ENCODE peak calls at places on chromosomes 1 and 21, in eight cellular contexts. N is spleen, X is vagina, P is prostate gland, L is suprapubic skin, R is K562, S is stomach, V is transverse colon. H is an unnamed sample.

GRCh38 chr1:110190282-110190929 is 19.7 kb upstream of the KCNC4 start:
- DNase-seq in R (no peak), V (no peak), N (no peak), X (no peak), P (no peak), L (no peak), S (peak; percentile 48), H (no peak)

GRCh38 chr1:183873642-183874041 is 68.7 kb downstream of the RGL1 start:
- DNase-seq in N (no peak), V (no peak), L (no peak), S (no peak), P (no peak), R (no peak), X (no peak), H (no peak)

GRCh38 chr1:17195731-17196130 is 9.2 kb upstream of the PADI1 start:
- DNase-seq in X (peak; percentile 82), R (no peak), L (peak; percentile 48), N (no peak), S (no peak), V (no peak), P (no peak), H (no peak)

GRCh38 chr21:22019766-22020165 is 1021.6 kb downstream of the NCAM2 start:
- DNase-seq in S (no peak), L (no peak), V (no peak), N (no peak), R (no peak), X (no peak), P (no peak), H (no peak)

GRCh38 chr1:89724369-89725015 is 91.6 kb downstream of the LRRC8C start:
- DNase-seq in R (peak; percentile 33), N (peak; percentile 72), X (no peak), L (no peak), S (no peak), P (no peak), V (peak; percentile 11), H (peak; percentile 25)

GRCh38 chr1:41331546-41331917 is 29.7 kb upstream of the FOXO6 start:
- DNase-seq in X (no peak), P (no peak), S (no peak), N (no peak), R (no peak), V (no peak), L (peak; percentile 53), H (no peak)

GRCh38 chr1:196933531-196934189 is 9.9 kb upstream of the CFHR2 start:
- DNase-seq in X (no peak), L (no peak), N (peak; percentile 67), S (no peak), V (no peak), P (no peak), R (peak; percentile 85), H (no peak)

GRCh38 chr1:25245809-25246599 is 1.2 kb downstream of the RSRP1 start:
- DNase-seq in R (peak; percentile 63), S (no peak), P (no peak), L (no peak), N (peak; percentile 81), X (no peak), V (peak; percentile 48), H (no peak)

GRCh38 chr1:14742181-14742980 is 143.9 kb downstream of the KAZN start:
- DNase-seq in N (no peak), R (no peak), V (no peak), P (no peak), L (no peak), X (no peak), S (no peak), H (peak; percentile 92)

GRCh38 chr1:233113713-233114028 is 163.3 kb downstream of the NTPCR start:
- DNase-seq in P (no peak), X (no peak), N (no peak), R (no peak), S (no peak), L (no peak), V (no peak), H (no peak)

GRCh38 chr1:120179420-120180348 is 3.4 kb upstream of the SEC22B start:
- DNase-seq in N (no peak), P (peak; percentile 4), S (no peak), V (peak; percentile 8), L (no peak), R (peak; percentile 3), X (no peak), H (no peak)

GRCh38 chr1:93738926-93739325 is 57.3 kb upstream of the BCAR3 start:
- DNase-seq in S (no peak), R (no peak), N (no peak), L (no peak), P (no peak), V (no peak), X (no peak), H (no peak)

GRCh38 chr1:244280859-244281258 is 170.8 kb downstream of the ADSS2 start:
- DNase-seq in V (no peak), L (no peak), N (no peak), R (no peak), P (peak; percentile 24), S (no peak), X (no peak), H (no peak)

GRCh38 chr1:19311503-19311930 is 427 bp downstream of the AKR7A2 start:
- DNase-seq in L (no peak), V (no peak), S (no peak), N (no peak), X (no peak), P (no peak), R (peak; percentile 18), H (no peak)

GRCh38 chr1:174217787-174218574 is 58.7 kb downstream of the RABGAP1L start:
- DNase-seq in V (no peak), X (no peak), R (peak; percentile 59), L (no peak), N (no peak), S (no peak), P (no peak), H (peak; percentile 17)

GRCh38 chr1:81801032-81801833 is 499 bp downstream of the ADGRL2 start:
- DNase-seq in R (no peak), V (peak; percentile 60), X (no peak), S (peak; percentile 68), N (peak; percentile 80), P (peak; percentile 91), L (peak; percentile 82), H (peak; percentile 10)

GRCh38 chr1:168654198-168654910 is 74.7 kb downstream of the DPT start:
- DNase-seq in V (no peak), P (no peak), S (no peak), N (no peak), R (no peak), X (no peak), L (no peak), H (no peak)

GRCh38 chr1:99170516-99170915 is 93.8 kb upstream of the PLPPR4 start:
- DNase-seq in X (no peak), S (no peak), N (no peak), L (no peak), P (no peak), R (no peak), V (no peak), H (no peak)

GRCh38 chr1:8831329-8831728 is 13.9 kb upstream of the RERE start:
- DNase-seq in V (no peak), R (no peak), S (no peak), L (no peak), N (no peak), P (no peak), X (no peak), H (no peak)

DNA sequence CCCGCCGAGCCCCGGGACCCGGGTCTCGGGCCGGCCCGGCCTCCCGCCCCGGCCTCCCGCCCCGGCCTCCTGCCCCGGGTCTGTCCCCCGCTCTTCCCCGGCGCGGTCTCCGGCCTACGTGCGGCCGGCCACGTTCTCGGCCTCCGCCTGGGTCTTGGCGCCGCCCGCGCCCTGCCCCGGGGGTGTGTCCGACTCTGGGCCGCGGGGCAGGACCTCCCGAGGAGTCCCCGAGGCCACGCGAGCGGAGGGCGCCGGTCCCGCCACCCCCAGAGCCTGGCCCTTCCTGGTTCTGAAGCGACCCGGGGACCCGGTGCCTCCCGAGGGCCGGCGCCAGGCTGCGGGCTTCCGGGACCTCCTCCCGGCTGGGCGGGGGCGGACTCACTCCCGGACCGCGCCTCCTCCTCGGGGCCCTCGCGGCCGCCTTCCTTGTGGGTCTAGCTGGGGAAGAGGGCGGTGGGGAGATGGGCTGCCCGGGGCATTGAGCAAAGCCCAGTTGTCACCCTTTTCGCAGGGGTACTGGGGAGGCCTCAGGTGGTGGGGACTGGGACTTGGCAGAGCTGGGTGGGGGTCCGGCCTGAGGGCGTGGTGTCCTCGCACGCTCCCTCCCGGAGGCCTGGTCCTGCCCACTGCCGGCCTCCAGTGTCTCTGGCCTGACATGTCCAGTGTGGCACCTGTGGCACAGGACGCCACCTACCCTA is 558 bp downstream of the PFKL start:
- DNase-seq in L (peak; percentile 89), X (no peak), S (peak; percentile 87), V (peak; percentile 87), P (peak; percentile 59), R (peak; percentile 80), N (peak; percentile 95), H (no peak)
- TF ChIP-seq POLR2AphosphoS5 in L (no peak), X (no peak), S (no peak), V (peak; percentile 77), P (no peak), R (peak; percentile 36), N (peak; percentile 89), H (peak; percentile 24)

GRCh38 chr1:206710457-206710823 is 25.7 kb downstream of the MAPKAPK2 start:
- DNase-seq in L (no peak), V (no peak), P (no peak), N (no peak), R (no peak), X (no peak), S (no peak), H (no peak)
- TF ChIP-seq POLR2AphosphoS5 in L (no peak), V (no peak), P (no peak), N (no peak), R (no peak), X (no peak), S (no peak), H (no peak)

DNA sequence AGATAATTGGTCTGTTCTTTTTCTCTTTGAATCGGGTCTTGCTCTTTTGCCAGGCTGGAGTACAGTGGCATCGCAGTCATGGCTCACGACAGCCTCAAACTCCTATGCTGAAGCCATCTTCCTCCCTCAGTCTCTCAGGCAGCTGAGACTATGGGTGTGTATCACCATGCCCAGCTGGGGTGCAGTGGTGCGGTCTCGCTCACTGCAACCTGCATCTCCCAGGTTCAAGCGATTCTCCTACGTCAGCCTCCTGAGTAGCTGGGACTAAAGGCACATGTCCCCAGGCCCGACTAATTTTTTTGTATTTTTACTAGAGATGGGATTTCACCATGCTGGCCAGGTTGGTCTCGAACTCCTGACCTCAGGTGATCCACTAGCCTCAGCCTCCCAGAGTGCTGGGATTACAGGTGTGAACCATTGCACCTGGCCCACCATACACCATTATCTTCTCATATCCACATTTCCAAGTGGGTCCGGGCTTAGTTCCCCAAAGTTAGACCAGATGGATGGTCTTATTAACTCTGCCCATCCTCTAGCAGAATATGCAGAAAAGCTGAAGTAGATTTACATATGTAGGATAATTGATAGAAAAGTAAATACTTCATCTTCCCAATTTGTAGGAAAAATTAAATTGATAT is 13.1 kb downstream of the CCDC17 start:
- DNase-seq in V (no peak), L (no peak), X (no peak), R (no peak), S (no peak), N (no peak), P (no peak), H (no peak)
- TF ChIP-seq POLR2AphosphoS5 in V (no peak), L (no peak), X (no peak), R (peak; percentile 33), S (no peak), N (no peak), P (no peak), H (no peak)

DNA sequence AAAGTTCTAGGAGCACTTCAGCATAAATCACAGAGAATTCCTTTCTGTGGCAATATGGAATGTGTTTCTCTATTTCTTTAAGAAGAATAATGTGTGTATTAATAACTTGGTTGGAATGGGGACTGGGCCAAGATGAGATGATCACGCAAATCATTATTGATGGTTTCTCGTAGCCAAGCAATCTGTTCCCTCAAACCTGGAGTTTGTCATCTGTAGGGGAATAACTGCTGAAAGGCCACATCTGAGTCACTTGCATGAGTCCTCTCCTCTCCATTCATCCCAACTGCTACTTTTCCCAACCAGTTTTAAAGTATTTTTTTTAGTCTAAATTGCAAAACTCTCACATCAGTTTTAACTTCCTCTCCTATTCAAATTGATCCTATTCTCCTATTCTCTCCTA is 480.4 kb downstream of the PLPP3 start:
- DNase-seq in L (no peak), V (no peak), N (no peak), P (no peak), X (no peak), S (no peak), R (no peak), H (no peak)
- TF ChIP-seq POLR2AphosphoS5 in L (no peak), V (no peak), N (no peak), P (no peak), X (no peak), S (no peak), R (no peak), H (no peak)

H was measured in Panc1.